ENCODE peak calls at places on chromosomes 11 and 22, in six cellular contexts. M is tibial artery; Z is mammary epithelial cell; Y is fibroblast of lung; F is effector memory CD4-positive, alpha-beta T cell; Q is endothelial cell of umbilical vein. D is an unnamed sample. For H3K27me3, the result is how much of the 10 kb centered on the place peaks cover.

GRCh38 chr22:46575915-46576555 is 38.6 kb upstream of the CELSR1 start:
- DNase-seq in M (no peak), Z (no peak), Y (no peak), F (no peak), Q (no peak), D (no peak)

GRCh38 chr11:68649851-68650555 is 34.3 kb upstream of the GAL start:
- DNase-seq in M (no peak), Z (no peak), Y (no peak), F (no peak), Q (no peak), D (no peak)

GRCh38 chr11:36455658-36456111 is 54.4 kb downstream of the TRAF6 start:
- DNase-seq in M (peak), Z (peak), Y (peak), F (no peak), Q (peak), D (no peak)

GRCh38 chr22:47540011-47540410 is 777.6 kb downstream of the TBC1D22A start:
- DNase-seq in M (no peak), Z (no peak), Y (no peak), F (no peak), Q (no peak), D (no peak)

GRCh38 chr11:128207861-128208321 is 379.5 kb downstream of the ETS1 start:
- DNase-seq in M (no peak), Z (peak), Y (peak), F (no peak), Q (peak), D (no peak)

GRCh38 chr11:100625041-100625440 is 62.0 kb upstream of the ARHGAP42 start:
- DNase-seq in M (no peak), Z (peak), Y (peak), F (no peak), Q (no peak), D (no peak)

GRCh38 chr22:50301581-50301991 is 5.9 kb downstream of the PLXNB2 start:
- DNase-seq in M (no peak), Z (no peak), Y (no peak), F (no peak), Q (no peak), D (no peak)

GRCh38 chr11:33490842-33491370 is 209.7 kb downstream of the C11orf91 start:
- DNase-seq in M (no peak), Z (peak), Y (no peak), F (no peak), Q (no peak), D (no peak)

GRCh38 chr11:63933459-63933858 is 5.3 kb upstream of the NAA40 start:
- DNase-seq in M (no peak), Z (no peak), Y (no peak), F (no peak), Q (no peak), D (no peak)

GRCh38 chr22:20268350-20269012 is 363 bp upstream of the RTN4R start:
- DNase-seq in M (no peak), Z (peak), Y (peak), F (peak), Q (peak), D (peak)

GRCh38 chr22:28955817-28956216 is 72.4 kb downstream of the ZNRF3 start:
- DNase-seq in M (no peak), Z (no peak), Y (peak), F (peak), Q (no peak), D (no peak)

GRCh38 chr11:86702387-86702983 is 30.1 kb upstream of the ME3 start:
- DNase-seq in M (no peak), Z (no peak), Y (no peak), F (no peak), Q (no peak), D (no peak)

GRCh38 chr22:38098410-38099249 is 11.9 kb downstream of the BAIAP2L2 start:
- DNase-seq in M (no peak), Z (no peak), Y (peak), F (no peak), Q (peak), D (no peak)

GRCh38 chr11:63534895-63535461 is 1.6 kb upstream of the PLAAT4 start:
- DNase-seq in M (no peak), Z (no peak), Y (no peak), F (no peak), Q (no peak), D (no peak)

GRCh38 chr11:129281471-129282268 is 89.5 kb upstream of the ARHGAP32 start:
- DNase-seq in M (no peak), Z (no peak), Y (no peak), F (no peak), Q (no peak), D (no peak)

GRCh38 chr11:93525601-93526000 is 17.6 kb downstream of the SMCO4 start:
- DNase-seq in M (no peak), Z (no peak), Y (peak), F (no peak), Q (no peak), D (no peak)

GRCh38 chr22:39149915-39150847 is 2.3 kb downstream of the CBX7 start:
- DNase-seq in M (no peak), Z (no peak), Y (no peak), F (no peak), Q (no peak), D (no peak)

GRCh38 chr22:38655532-38656255 is 498 bp downstream of the FAM227A start:
- DNase-seq in M (no peak), Z (no peak), Y (peak), F (no peak), Q (no peak), D (no peak)

DNA sequence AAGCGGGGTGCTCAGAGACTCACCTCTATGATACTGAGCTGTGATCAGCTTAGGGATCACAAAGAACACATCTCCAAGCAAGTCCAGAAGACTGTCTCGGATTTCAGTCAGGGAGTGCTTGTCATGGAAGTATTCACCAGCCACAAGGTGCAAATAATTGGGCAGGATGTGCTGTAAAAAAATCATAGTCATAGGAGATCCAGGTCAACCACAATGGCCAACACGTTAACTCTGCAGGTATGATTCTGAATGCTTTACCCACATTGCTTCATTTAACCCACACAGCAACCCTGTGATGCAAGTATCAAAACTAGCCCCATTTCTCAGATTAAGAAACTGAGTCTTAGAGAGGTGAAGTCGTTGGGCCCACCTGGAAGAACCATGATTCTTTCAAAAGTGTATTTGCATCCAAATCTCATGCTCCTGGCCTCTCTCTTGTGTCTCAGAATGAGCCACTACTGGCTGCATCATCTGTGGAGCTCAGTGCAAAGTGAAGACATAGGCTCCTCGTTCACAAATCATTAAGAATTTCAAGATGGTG is 179.3 kb downstream of the BCR start:
- DNase-seq in M (no peak), Z (no peak), Y (no peak), F (no peak), Q (no peak), D (no peak)
- H3K27me3 ChIP-seq in M (under half), Z (under half), Y (under half), F (under half), Q (under half), D (under half)

GRCh38 chr22:36341640-36342041 is 46.1 kb downstream of the MYH9 start:
- DNase-seq in M (no peak), Z (no peak), Y (no peak), F (no peak), Q (no peak), D (no peak)

GRCh38 chr22:36343720-36344105 is 44.1 kb downstream of the MYH9 start:
- DNase-seq in M (no peak), Z (no peak), Y (no peak), F (no peak), Q (peak), D (no peak)

GRCh38 chr22:36347094-36347493 is 40.7 kb downstream of the MYH9 start:
- DNase-seq in M (peak), Z (no peak), Y (peak), F (no peak), Q (no peak), D (no peak)

GRCh38 chr22:36343070-36343719 is 44.6 kb downstream of the MYH9 start:
- DNase-seq in M (no peak), Z (no peak), Y (no peak), F (no peak), Q (no peak), D (no peak)

GRCh38 chr22:36344106-36344827 is 43.5 kb downstream of the MYH9 start:
- DNase-seq in M (no peak), Z (no peak), Y (no peak), F (no peak), Q (no peak), D (peak)
- H3K27ac ChIP-seq in M (peak), Z (peak), Y (peak), F (peak), Q (no peak), D (peak)

GRCh38 chr11:43986881-43987280 is 44.4 kb downstream of the C11orf96 start:
- DNase-seq in M (no peak), Z (no peak), Y (no peak), F (no peak), Q (no peak), D (no peak)

GRCh38 chr11:43989162-43989961 is 46.9 kb downstream of the C11orf96 start:
- DNase-seq in M (peak), Z (no peak), Y (no peak), F (no peak), Q (peak), D (no peak)

GRCh38 chr11:43986327-43986726 is 43.9 kb downstream of the C11orf96 start:
- DNase-seq in M (no peak), Z (no peak), Y (no peak), F (no peak), Q (no peak), D (no peak)

GRCh38 chr11:43988040-43988793 is 45.8 kb downstream of the C11orf96 start:
- DNase-seq in M (peak), Z (no peak), Y (peak), F (no peak), Q (no peak), D (no peak)

GRCh38 chr11:43987384-43988039 is 45.1 kb downstream of the C11orf96 start:
- DNase-seq in M (peak), Z (peak), Y (peak), F (no peak), Q (peak), D (no peak)
- H3K4me3 ChIP-seq in M (no peak), Z (no peak), Y (no peak), F (no peak), Q (no peak), D (no peak)

GRCh38 chr11:83156996-83157754 is at the start of gene PCF11:
- DNase-seq in M (no peak), Z (no peak), Y (no peak), F (no peak), Q (no peak), D (no peak)
- H3K27me3 ChIP-seq in M (under half), Z (under half), Y (under half), F (under half), Q (under half), D (under half)

DNA sequence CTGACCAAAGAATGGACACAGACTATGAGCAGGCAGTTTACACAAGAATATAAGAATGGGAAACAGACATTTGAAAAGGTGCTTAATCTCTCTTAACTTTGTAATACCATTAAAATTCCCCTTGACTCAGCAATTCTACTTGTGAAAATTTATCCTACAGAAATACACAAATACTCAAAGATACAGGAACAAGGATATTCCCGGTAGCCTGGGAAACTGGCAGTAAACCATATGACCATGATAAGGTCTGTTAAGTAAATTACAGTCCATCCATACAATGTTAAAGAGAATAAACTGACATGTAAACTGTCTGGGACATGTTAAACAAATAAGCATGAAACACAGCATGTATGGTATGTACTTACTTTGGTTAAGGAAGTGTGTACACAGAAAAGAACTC is 8.7 kb upstream of the MTFP1 start:
- DNase-seq in M (no peak), Z (no peak), Y (no peak), F (no peak), Q (no peak), D (no peak)
- H3K27ac ChIP-seq in M (no peak), Z (peak), Y (no peak), F (no peak), Q (no peak), D (peak)

DNA sequence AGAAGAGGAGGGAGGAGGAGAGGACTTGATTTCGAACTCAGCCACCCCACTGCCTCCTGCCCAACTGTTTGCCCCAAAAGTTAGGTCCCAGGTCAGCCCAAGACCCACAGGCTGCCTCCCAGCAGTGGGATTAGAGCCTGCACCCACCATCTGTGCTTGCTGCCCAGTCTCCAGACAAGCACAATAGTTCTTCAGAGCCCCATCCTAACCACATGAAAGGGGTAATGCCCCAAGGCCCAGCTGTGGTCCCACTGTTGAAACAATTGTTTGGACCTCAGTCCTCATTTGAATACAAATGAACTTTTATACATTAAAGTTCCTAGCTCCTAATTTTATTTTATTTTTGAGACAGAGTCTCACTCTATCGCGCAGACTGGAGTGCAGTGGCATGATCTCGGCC is 5.4 kb upstream of the VPS51 start:
- DNase-seq in M (no peak), Z (no peak), Y (no peak), F (no peak), Q (no peak), D (peak)
- H3K4me3 ChIP-seq in M (no peak), Z (no peak), Y (no peak), F (no peak), Q (no peak), D (no peak)

GRCh38 chr11:122463530-122463929 is 192.0 kb upstream of the UBASH3B start:
- DNase-seq in M (no peak), Z (no peak), Y (no peak), F (no peak), Q (no peak), D (no peak)

GRCh38 chr11:122468965-122469364 is 186.6 kb upstream of the UBASH3B start:
- DNase-seq in M (no peak), Z (no peak), Y (no peak), F (no peak), Q (no peak), D (no peak)
- H3K27me3 ChIP-seq in M (under half), Z (under half), Y (under half), F (under half), Q (under half), D (under half)

GRCh38 chr22:48906177-48906835 is 921.4 kb downstream of the BRD1 start:
- DNase-seq in M (peak), Z (no peak), Y (no peak), F (no peak), Q (no peak), D (no peak)
- H3K27ac ChIP-seq in M (no peak), Z (no peak), Y (no peak), F (no peak), Q (no peak), D (no peak)

DNA sequence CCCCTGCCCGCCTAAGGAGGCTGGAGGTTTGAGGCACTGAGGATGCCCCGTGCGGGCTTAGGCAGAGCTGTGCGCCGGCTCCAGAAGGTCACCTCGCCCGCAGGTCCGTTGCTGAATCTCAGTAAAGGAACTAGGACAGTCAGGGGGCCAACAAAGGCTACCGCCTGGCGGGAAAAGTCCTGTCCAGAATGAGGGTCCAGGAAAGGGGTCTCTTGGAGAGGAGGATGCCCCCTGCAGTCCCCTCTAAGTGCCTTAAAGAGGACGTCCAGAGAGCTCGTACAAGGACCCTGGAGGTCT is 549 bp downstream of the PVALB start:
- DNase-seq in M (no peak), Z (no peak), Y (no peak), F (no peak), Q (no peak), D (no peak)
- H3K4me3 ChIP-seq in M (no peak), Z (no peak), Y (no peak), F (no peak), Q (no peak), D (no peak)

GRCh38 chr22:22449819-22450218 is 58.7 kb downstream of the ZNF280B start:
- DNase-seq in M (no peak), Z (no peak), Y (no peak), F (no peak), Q (no peak), D (no peak)
- H3K27me3 ChIP-seq in M (under half), Z (under half), Y (under half), F (under half), Q (under half), D (under half)